ENCODE peak calls at places on chromosome 22, in five cellular contexts. One of them, this sample, is unnamed.

GRCh38 chr22:40585205-40585778 is 51.2 kb downstream of the MRTFA start:
- DNase-seq in heart left ventricle: no peak
- DNase-seq in body of pancreas: no peak
- DNase-seq in CD8-positive, alpha-beta T cell: no peak
- DNase-seq in brain microvascular endothelial cell: no peak
- DNase-seq in this sample: no peak

GRCh38 chr22:44460287-44461082 is 37.5 kb downstream of the RTL6 start:
- DNase-seq in heart left ventricle: no peak
- DNase-seq in body of pancreas: no peak
- DNase-seq in CD8-positive, alpha-beta T cell: no peak
- DNase-seq in brain microvascular endothelial cell: no peak
- DNase-seq in this sample: no peak

GRCh38 chr22:27747396-27748256 is 53.9 kb downstream of the MN1 start:
- DNase-seq in heart left ventricle: no peak
- DNase-seq in body of pancreas: no peak
- DNase-seq in CD8-positive, alpha-beta T cell: no peak
- DNase-seq in brain microvascular endothelial cell: no peak
- DNase-seq in this sample: no peak

GRCh38 chr22:40271440-40271839 is 74.9 kb upstream of the ADSL start:
- DNase-seq in heart left ventricle: no peak
- DNase-seq in body of pancreas: no peak
- DNase-seq in CD8-positive, alpha-beta T cell: no peak
- DNase-seq in brain microvascular endothelial cell: no peak
- DNase-seq in this sample: no peak

GRCh38 chr22:46001046-46001425 is 24.1 kb upstream of the WNT7B start:
- DNase-seq in heart left ventricle: no peak
- DNase-seq in body of pancreas: no peak
- DNase-seq in CD8-positive, alpha-beta T cell: no peak
- DNase-seq in brain microvascular endothelial cell: no peak
- DNase-seq in this sample: no peak

GRCh38 chr22:43001271-43002197 is 13.4 kb downstream of the PACSIN2 start:
- DNase-seq in heart left ventricle: no peak
- DNase-seq in body of pancreas: no peak
- DNase-seq in CD8-positive, alpha-beta T cell: no peak
- DNase-seq in brain microvascular endothelial cell: peak; percentile 49
- DNase-seq in this sample: no peak

GRCh38 chr22:41951898-41952474 is at the start of gene SMIM45:
- DNase-seq in heart left ventricle: no peak
- DNase-seq in body of pancreas: no peak
- DNase-seq in CD8-positive, alpha-beta T cell: no peak
- DNase-seq in brain microvascular endothelial cell: no peak
- DNase-seq in this sample: no peak

GRCh38 chr22:46535876-46536558 is 1.4 kb downstream of the CELSR1 start:
- DNase-seq in heart left ventricle: no peak
- DNase-seq in body of pancreas: no peak
- DNase-seq in CD8-positive, alpha-beta T cell: no peak
- DNase-seq in brain microvascular endothelial cell: no peak
- DNase-seq in this sample: no peak

GRCh38 chr22:29580200-29580810 is 608 bp downstream of the NIPSNAP1 start:
- DNase-seq in heart left ventricle: no peak
- DNase-seq in body of pancreas: peak; percentile 17
- DNase-seq in CD8-positive, alpha-beta T cell: no peak
- DNase-seq in brain microvascular endothelial cell: no peak
- DNase-seq in this sample: no peak

GRCh38 chr22:44574581-44575343 is 76.7 kb upstream of the RTL6 start:
- DNase-seq in heart left ventricle: no peak
- DNase-seq in body of pancreas: no peak
- DNase-seq in CD8-positive, alpha-beta T cell: no peak
- DNase-seq in brain microvascular endothelial cell: no peak
- DNase-seq in this sample: no peak

GRCh38 chr22:45645526-45646414 is 25.9 kb upstream of the ATXN10 start:
- DNase-seq in heart left ventricle: peak; percentile 86
- DNase-seq in body of pancreas: peak; percentile 66
- DNase-seq in CD8-positive, alpha-beta T cell: peak; percentile 72
- DNase-seq in brain microvascular endothelial cell: peak; percentile 26
- DNase-seq in this sample: peak; percentile 68

GRCh38 chr22:27800250-27801131 is 1.1 kb downstream of the MN1 start:
- DNase-seq in heart left ventricle: peak; percentile 63
- DNase-seq in body of pancreas: no peak
- DNase-seq in CD8-positive, alpha-beta T cell: no peak
- DNase-seq in brain microvascular endothelial cell: no peak
- DNase-seq in this sample: peak; percentile 24

GRCh38 chr22:16933924-16934282 is 74.1 kb downstream of the GAB4 start:
- DNase-seq in heart left ventricle: no peak
- DNase-seq in body of pancreas: no peak
- DNase-seq in CD8-positive, alpha-beta T cell: no peak
- DNase-seq in brain microvascular endothelial cell: no peak
- DNase-seq in this sample: no peak

GRCh38 chr22:20644071-20644642 is 129.8 kb upstream of the SERPIND1 start:
- DNase-seq in heart left ventricle: no peak
- DNase-seq in body of pancreas: no peak
- DNase-seq in CD8-positive, alpha-beta T cell: no peak
- DNase-seq in brain microvascular endothelial cell: no peak
- DNase-seq in this sample: no peak

GRCh38 chr22:50468626-50469025 is 6.2 kb downstream of the SBF1 start:
- DNase-seq in heart left ventricle: no peak
- DNase-seq in body of pancreas: no peak
- DNase-seq in CD8-positive, alpha-beta T cell: no peak
- DNase-seq in brain microvascular endothelial cell: no peak
- DNase-seq in this sample: no peak

GRCh38 chr22:50469377-50470305 is 5.2 kb downstream of the SBF1 start:
- DNase-seq in heart left ventricle: peak; percentile 88
- DNase-seq in body of pancreas: peak; percentile 80
- DNase-seq in CD8-positive, alpha-beta T cell: peak; percentile 97
- DNase-seq in brain microvascular endothelial cell: peak; percentile 19
- DNase-seq in this sample: peak; percentile 56

GRCh38 chr22:50471197-50471847 is 3.5 kb downstream of the SBF1 start:
- DNase-seq in heart left ventricle: no peak
- DNase-seq in body of pancreas: no peak
- DNase-seq in CD8-positive, alpha-beta T cell: no peak
- DNase-seq in brain microvascular endothelial cell: no peak
- DNase-seq in this sample: no peak

GRCh38 chr22:50471962-50472361 is 2.9 kb downstream of the SBF1 start:
- DNase-seq in heart left ventricle: no peak
- DNase-seq in body of pancreas: no peak
- DNase-seq in CD8-positive, alpha-beta T cell: no peak
- DNase-seq in brain microvascular endothelial cell: no peak
- DNase-seq in this sample: no peak

GRCh38 chr22:50470491-50470890 is 4.3 kb downstream of the SBF1 start:
- DNase-seq in heart left ventricle: no peak
- DNase-seq in body of pancreas: no peak
- DNase-seq in CD8-positive, alpha-beta T cell: no peak
- DNase-seq in brain microvascular endothelial cell: no peak
- DNase-seq in this sample: no peak
- H3K4me3 ChIP-seq in heart left ventricle: no peak overlapping the region
- H3K4me3 ChIP-seq in body of pancreas: no peak overlapping the region
- H3K4me3 ChIP-seq in CD8-positive, alpha-beta T cell: peak overlapping the region; percentile 79
- H3K4me3 ChIP-seq in brain microvascular endothelial cell: no peak overlapping the region
- H3K4me3 ChIP-seq in this sample: no peak overlapping the region

GRCh38 chr22:49271831-49272230 is 555.8 kb downstream of the BRD1 start:
- DNase-seq in heart left ventricle: no peak
- DNase-seq in body of pancreas: no peak
- DNase-seq in CD8-positive, alpha-beta T cell: no peak
- DNase-seq in brain microvascular endothelial cell: no peak
- DNase-seq in this sample: no peak
- H3K27me3 ChIP-seq in heart left ventricle: peaks cover 11% of the 10 kb centered on the region
- H3K27me3 ChIP-seq in body of pancreas: no peaks in the 10 kb centered on the region
- H3K27me3 ChIP-seq in CD8-positive, alpha-beta T cell: peaks cover 2% of the 10 kb centered on the region
- H3K27me3 ChIP-seq in brain microvascular endothelial cell: no peaks in the 10 kb centered on the region
- H3K27me3 ChIP-seq in this sample: peaks cover 13% of the 10 kb centered on the region

DNA sequence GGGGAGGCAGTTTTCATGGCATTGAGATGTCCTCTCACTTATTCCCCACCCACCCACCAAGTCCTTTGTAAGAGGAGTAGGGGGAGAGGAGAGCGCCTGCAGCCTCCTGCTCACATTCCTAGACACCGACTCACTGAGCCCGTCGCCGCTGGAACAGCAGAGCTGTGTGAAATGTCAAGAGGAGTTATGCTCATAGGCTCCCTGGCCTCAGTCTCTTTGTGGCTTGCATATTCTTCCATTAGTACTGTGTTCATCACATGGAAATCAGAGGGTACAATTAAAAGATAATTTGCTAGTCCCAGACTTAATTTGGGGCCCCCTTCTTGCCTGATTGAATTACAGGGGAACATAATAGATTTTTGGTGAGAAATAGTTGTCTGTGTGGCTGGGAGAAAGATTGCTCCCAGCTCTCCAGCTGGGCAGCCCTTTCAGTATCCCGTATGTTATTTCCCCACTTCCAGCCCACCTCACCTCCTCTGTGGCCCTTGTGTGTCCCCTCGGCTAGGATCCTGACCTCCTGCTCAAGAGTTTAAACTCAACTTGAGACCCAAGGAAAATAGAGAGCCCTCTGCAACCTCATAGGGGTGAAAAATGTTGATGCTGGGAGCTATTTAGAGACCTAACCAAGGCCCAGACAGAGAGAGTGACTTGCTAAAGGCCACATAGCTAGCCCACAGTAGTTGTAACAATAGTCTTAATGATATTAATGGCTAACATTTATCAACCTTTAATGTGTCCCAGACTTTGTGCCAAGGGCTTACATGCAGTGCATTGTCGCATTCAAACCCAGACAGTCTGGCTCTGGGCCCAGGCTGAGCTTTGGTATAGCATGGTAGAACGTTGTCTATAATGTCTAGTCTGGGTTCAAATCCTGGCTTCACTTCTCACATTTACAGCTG is 32.2 kb downstream of the LIMK2 start:
- DNase-seq in heart left ventricle: no peak
- DNase-seq in body of pancreas: no peak
- DNase-seq in CD8-positive, alpha-beta T cell: no peak
- DNase-seq in brain microvascular endothelial cell: peak; percentile 92
- DNase-seq in this sample: peak; percentile 74
- H3K4me3 ChIP-seq in heart left ventricle: no peak overlapping the region
- H3K4me3 ChIP-seq in body of pancreas: no peak overlapping the region
- H3K4me3 ChIP-seq in CD8-positive, alpha-beta T cell: no peak overlapping the region
- H3K4me3 ChIP-seq in brain microvascular endothelial cell: no peak overlapping the region
- H3K4me3 ChIP-seq in this sample: no peak overlapping the region

DNA sequence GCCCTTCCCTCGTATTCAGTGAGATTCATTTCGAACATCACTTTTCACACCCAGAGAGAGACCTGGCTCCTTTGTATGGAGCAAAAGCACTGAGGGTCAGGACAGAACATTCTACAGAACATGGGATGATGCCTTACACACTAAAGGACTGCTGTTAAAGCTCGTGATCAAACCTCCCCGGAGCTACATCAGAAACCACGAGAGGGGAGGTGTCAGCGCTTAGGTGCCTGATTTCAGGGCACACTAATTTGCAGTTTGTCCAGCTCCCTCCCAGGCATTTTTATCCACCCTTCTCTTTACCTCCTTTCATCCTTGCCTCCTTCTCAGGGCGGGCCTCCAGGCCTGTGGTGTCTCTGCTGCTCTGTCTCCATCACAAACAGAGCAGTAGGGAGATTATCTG is 127.5 kb downstream of the VPREB1 start:
- DNase-seq in heart left ventricle: no peak
- DNase-seq in body of pancreas: no peak
- DNase-seq in CD8-positive, alpha-beta T cell: no peak
- DNase-seq in brain microvascular endothelial cell: no peak
- DNase-seq in this sample: no peak
- H3K27me3 ChIP-seq in heart left ventricle: no peaks in the 10 kb centered on the region
- H3K27me3 ChIP-seq in body of pancreas: no peaks in the 10 kb centered on the region
- H3K27me3 ChIP-seq in CD8-positive, alpha-beta T cell: no peaks in the 10 kb centered on the region
- H3K27me3 ChIP-seq in brain microvascular endothelial cell: peaks cover 8% of the 10 kb centered on the region
- H3K27me3 ChIP-seq in this sample: peaks cover 11% of the 10 kb centered on the region

GRCh38 chr22:24776525-24776924 is 2.0 kb upstream of the PIWIL3 start:
- DNase-seq in heart left ventricle: no peak
- DNase-seq in body of pancreas: no peak
- DNase-seq in CD8-positive, alpha-beta T cell: no peak
- DNase-seq in brain microvascular endothelial cell: no peak
- DNase-seq in this sample: no peak

GRCh38 chr22:24772493-24773220 is 1.9 kb downstream of the PIWIL3 start:
- DNase-seq in heart left ventricle: no peak
- DNase-seq in body of pancreas: no peak
- DNase-seq in CD8-positive, alpha-beta T cell: no peak
- DNase-seq in brain microvascular endothelial cell: peak; percentile 16
- DNase-seq in this sample: no peak

GRCh38 chr22:24775769-24776492 is 1.4 kb upstream of the PIWIL3 start:
- DNase-seq in heart left ventricle: no peak
- DNase-seq in body of pancreas: no peak
- DNase-seq in CD8-positive, alpha-beta T cell: no peak
- DNase-seq in brain microvascular endothelial cell: peak; percentile 33
- DNase-seq in this sample: no peak
- H3K4me3 ChIP-seq in heart left ventricle: no peak overlapping the region
- H3K4me3 ChIP-seq in body of pancreas: no peak overlapping the region
- H3K4me3 ChIP-seq in CD8-positive, alpha-beta T cell: no peak overlapping the region
- H3K4me3 ChIP-seq in brain microvascular endothelial cell: no peak overlapping the region
- H3K4me3 ChIP-seq in this sample: no peak overlapping the region